ENCODE peak calls at places on chromosomes 6 and 20, in ten cellular contexts. Q, A, J, S, F, B, V, X, K and O are unnamed samples.

GRCh38 chr20:41499961-41500725 is 118.0 kb downstream of the CHD6 start:
- DNase-seq in Q (no peak), A (no peak), J (no peak), S (no peak), F (no peak), B (no peak), V (no peak), X (no peak), K (no peak), O (no peak)

GRCh38 chr6:158905277-158905676 is 86.1 kb upstream of the EZR start:
- DNase-seq in Q (no peak), A (peak), J (no peak), S (no peak), F (no peak), B (peak), V (no peak), X (peak), K (no peak), O (no peak)

GRCh38 chr6:81144346-81144745 is 608.1 kb downstream of the TENT5A start:
- DNase-seq in Q (no peak), A (no peak), J (no peak), S (no peak), F (no peak), B (no peak), V (no peak), X (no peak), K (no peak), O (no peak)

GRCh38 chr6:127886603-127887002 is 14.3 kb downstream of the THEMIS start:
- DNase-seq in Q (no peak), A (no peak), J (no peak), S (no peak), F (no peak), B (no peak), V (no peak), X (no peak), K (no peak), O (no peak)

GRCh38 chr6:142331075-142331551 is 29.3 kb downstream of the ADGRG6 start:
- DNase-seq in Q (no peak), A (no peak), J (no peak), S (no peak), F (no peak), B (no peak), V (no peak), X (no peak), K (no peak), O (no peak)

GRCh38 chr20:36975085-36975829 is 23.7 kb upstream of the SAMHD1 start:
- DNase-seq in Q (no peak), A (no peak), J (no peak), S (peak), F (no peak), B (no peak), V (no peak), X (peak), K (no peak), O (no peak)

GRCh38 chr20:60212695-60213094 is 254.5 kb downstream of the CDH26 start:
- DNase-seq in Q (no peak), A (no peak), J (no peak), S (no peak), F (no peak), B (no peak), V (no peak), X (no peak), K (no peak), O (no peak)

GRCh38 chr6:155418017-155418749 is 37.5 kb downstream of the NOX3 start:
- DNase-seq in Q (peak), A (no peak), J (peak), S (peak), F (no peak), B (no peak), V (no peak), X (peak), K (no peak), O (no peak)

GRCh38 chr20:56411759-56412472 is at the start of gene CASS4:
- DNase-seq in Q (no peak), A (no peak), J (no peak), S (peak), F (no peak), B (peak), V (no peak), X (peak), K (no peak), O (no peak)

GRCh38 chr20:31673943-31674463 is 36.3 kb downstream of the COX4I2 start:
- DNase-seq in Q (no peak), A (no peak), J (no peak), S (no peak), F (no peak), B (peak), V (no peak), X (peak), K (no peak), O (no peak)

GRCh38 chr6:40897390-40898003 is 141.5 kb downstream of the UNC5CL start:
- DNase-seq in Q (no peak), A (no peak), J (no peak), S (no peak), F (no peak), B (no peak), V (no peak), X (no peak), K (no peak), O (no peak)

GRCh38 chr20:56442381-56443365 is 25.8 kb upstream of the RTF2 start:
- DNase-seq in Q (no peak), A (no peak), J (no peak), S (no peak), F (no peak), B (no peak), V (no peak), X (peak), K (no peak), O (no peak)

GRCh38 chr6:5084787-5085637 is at the start of gene PPP1R3G:
- DNase-seq in Q (no peak), A (peak), J (no peak), S (no peak), F (peak), B (no peak), V (no peak), X (peak), K (no peak), O (peak)

GRCh38 chr20:58614984-58615760 is 35.9 kb upstream of the STX16 start:
- DNase-seq in Q (no peak), A (no peak), J (no peak), S (no peak), F (no peak), B (no peak), V (no peak), X (no peak), K (no peak), O (no peak)

GRCh38 chr6:105442369-105442768 is 39.5 kb upstream of the PREP start:
- DNase-seq in Q (no peak), A (no peak), J (no peak), S (no peak), F (no peak), B (no peak), V (no peak), X (no peak), K (no peak), O (no peak)

GRCh38 chr20:5100684-5101347 is 18.9 kb downstream of the PCNA start:
- DNase-seq in Q (peak), A (peak), J (peak), S (peak), F (peak), B (peak), V (peak), X (peak), K (peak), O (peak)

GRCh38 chr6:16704706-16705402 is 56.4 kb downstream of the ATXN1 start:
- DNase-seq in Q (no peak), A (no peak), J (no peak), S (no peak), F (no peak), B (no peak), V (no peak), X (no peak), K (no peak), O (no peak)

GRCh38 chr20:40657526-40657925 is 31.5 kb downstream of the MAFB start:
- DNase-seq in Q (no peak), A (no peak), J (no peak), S (no peak), F (no peak), B (no peak), V (no peak), X (no peak), K (no peak), O (no peak)

GRCh38 chr6:131288214-131288613 is 152.9 kb downstream of the AKAP7 start:
- DNase-seq in Q (no peak), A (no peak), J (no peak), S (no peak), F (no peak), B (no peak), V (no peak), X (no peak), K (no peak), O (no peak)

GRCh38 chr6:112189494-112189893 is 64.9 kb downstream of the LAMA4 start:
- DNase-seq in Q (no peak), A (no peak), J (no peak), S (no peak), F (no peak), B (no peak), V (no peak), X (no peak), K (no peak), O (no peak)

GRCh38 chr6:15351631-15352030 is 105.8 kb downstream of the JARID2 start:
- DNase-seq in Q (no peak), A (peak), J (no peak), S (no peak), F (no peak), B (no peak), V (no peak), X (no peak), K (no peak), O (no peak)

GRCh38 chr6:131995924-131996323 is 44.8 kb upstream of the CCN2 start:
- DNase-seq in Q (no peak), A (peak), J (no peak), S (no peak), F (no peak), B (no peak), V (no peak), X (no peak), K (no peak), O (no peak)

GRCh38 chr6:38445321-38445720 is 194.4 kb downstream of the BTBD9 start:
- DNase-seq in Q (no peak), A (no peak), J (no peak), S (no peak), F (no peak), B (no peak), V (no peak), X (no peak), K (no peak), O (no peak)

GRCh38 chr6:4894049-4894448 is 109.8 kb downstream of the RPP40 start:
- DNase-seq in Q (no peak), A (no peak), J (no peak), S (no peak), F (no peak), B (no peak), V (no peak), X (no peak), K (no peak), O (no peak)

GRCh38 chr20:56689852-56690485 is 60.9 kb downstream of the TFAP2C start:
- DNase-seq in Q (no peak), A (no peak), J (no peak), S (no peak), F (no peak), B (no peak), V (no peak), X (no peak), K (no peak), O (no peak)

GRCh38 chr6:163320402-163320801 is 94.1 kb upstream of the QKI start:
- DNase-seq in Q (no peak), A (no peak), J (no peak), S (no peak), F (no peak), B (no peak), V (no peak), X (no peak), K (no peak), O (no peak)

GRCh38 chr6:148570456-148570855 is 176.4 kb upstream of the UST start:
- DNase-seq in Q (no peak), A (no peak), J (no peak), S (no peak), F (no peak), B (no peak), V (no peak), X (no peak), K (no peak), O (no peak)

GRCh38 chr6:79070206-79070825 is 7.7 kb downstream of the PHIP start:
- DNase-seq in Q (no peak), A (no peak), J (no peak), S (no peak), F (no peak), B (no peak), V (no peak), X (no peak), K (no peak), O (no peak)

GRCh38 chr6:139124887-139125672 is 9.8 kb upstream of the HECA start:
- DNase-seq in Q (peak), A (peak), J (peak), S (peak), F (peak), B (peak), V (peak), X (peak), K (no peak), O (peak)

GRCh38 chr6:14630136-14630535 is 512.6 kb downstream of the CD83 start:
- DNase-seq in Q (no peak), A (no peak), J (no peak), S (no peak), F (no peak), B (no peak), V (no peak), X (no peak), K (no peak), O (no peak)

GRCh38 chr6:105593805-105594231 is 190.9 kb upstream of the PREP start:
- DNase-seq in Q (no peak), A (no peak), J (no peak), S (no peak), F (no peak), B (no peak), V (no peak), X (no peak), K (no peak), O (no peak)